ENCODE peak calls at places on chromosome 4, in eight cellular contexts. H is NCI-H510A treated with DMSO at 0.1 percent for 48 hours; U is endothelial cell; A is Caki2; P is HT1080; C is astrocyte; D is non-pigmented ciliary epithelial cell; X is activated CD4-positive, alpha-beta T cell treated with anti-CD3 and anti-CD28 coated beads for 24 hours. Y is an unnamed sample.

GRCh38 chr4:76311896-76312331 is 5.4 kb downstream of the STBD1 start:
- DNase-seq in H (no peak), U (no peak), A (no peak), P (no peak), C (no peak), D (no peak), X (no peak), Y (no peak)

GRCh38 chr4:143362392-143363046 is 25.8 kb downstream of the GAB1 start:
- DNase-seq in H (no peak), U (no peak), A (no peak), P (no peak), C (no peak), D (no peak), X (no peak), Y (no peak)

GRCh38 chr4:11130195-11130975 is 298.3 kb downstream of the HS3ST1 start:
- DNase-seq in H (no peak), U (no peak), A (no peak), P (peak), C (peak), D (peak), X (no peak), Y (no peak)

GRCh38 chr4:7773401-7774187 is 166.1 kb downstream of the AFAP1 start:
- DNase-seq in H (no peak), U (no peak), A (no peak), P (no peak), C (no peak), D (no peak), X (no peak), Y (no peak)

GRCh38 chr4:1015179-1015578 is 3.8 kb downstream of the FGFRL1 start:
- DNase-seq in H (no peak), U (no peak), A (no peak), P (no peak), C (no peak), D (no peak), X (no peak), Y (no peak)

GRCh38 chr4:110055014-110055768 is 142.5 kb downstream of the EGF start:
- DNase-seq in H (no peak), U (no peak), A (peak), P (peak), C (no peak), D (no peak), X (no peak), Y (no peak)

GRCh38 chr4:44118971-44119680 is 329.5 kb downstream of the KCTD8 start:
- DNase-seq in H (no peak), U (no peak), A (no peak), P (peak), C (peak), D (peak), X (no peak), Y (no peak)

GRCh38 chr4:3783691-3784306 is 17.6 kb downstream of the ADRA2C start:
- DNase-seq in H (no peak), U (peak), A (no peak), P (no peak), C (no peak), D (no peak), X (no peak), Y (no peak)

GRCh38 chr4:89838005-89838404 is 1.0 kb upstream of the SNCA start:
- DNase-seq in H (peak), U (peak), A (no peak), P (no peak), C (no peak), D (no peak), X (no peak), Y (no peak)

GRCh38 chr4:2940267-2941137 is 22.7 kb downstream of the NOP14 start:
- DNase-seq in H (no peak), U (no peak), A (no peak), P (no peak), C (no peak), D (no peak), X (no peak), Y (no peak)

GRCh38 chr4:153318696-153319320 is 25.7 kb upstream of the MND1 start:
- DNase-seq in H (peak), U (no peak), A (peak), P (peak), C (peak), D (no peak), X (no peak), Y (no peak)

GRCh38 chr4:184448828-184449227 is 25.5 kb downstream of the IRF2 start:
- DNase-seq in H (no peak), U (no peak), A (no peak), P (no peak), C (peak), D (peak), X (no peak), Y (no peak)

GRCh38 chr4:173917255-173917960 is 366.1 kb downstream of the FBXO8 start:
- DNase-seq in H (no peak), U (no peak), A (no peak), P (peak), C (peak), D (no peak), X (no peak), Y (no peak)

GRCh38 chr4:41622816-41623215 is 84.9 kb downstream of the LIMCH1 start:
- DNase-seq in H (no peak), U (no peak), A (no peak), P (no peak), C (no peak), D (no peak), X (no peak), Y (no peak)

GRCh38 chr4:123597586-123597985 is 201.0 kb downstream of the SPRY1 start:
- DNase-seq in H (no peak), U (no peak), A (no peak), P (peak), C (peak), D (no peak), X (no peak), Y (no peak)

GRCh38 chr4:92304073-92304472 is 307 bp downstream of the GRID2 start:
- DNase-seq in H (no peak), U (peak), A (peak), P (no peak), C (no peak), D (no peak), X (no peak), Y (no peak)

GRCh38 chr4:11483076-11483475 is 54.4 kb upstream of the HS3ST1 start:
- DNase-seq in H (no peak), U (no peak), A (no peak), P (peak), C (peak), D (no peak), X (no peak), Y (no peak)

GRCh38 chr4:145845118-145845517 is 93.5 kb downstream of the ZNF827 start:
- DNase-seq in H (no peak), U (no peak), A (no peak), P (no peak), C (no peak), D (no peak), X (no peak), Y (no peak)

GRCh38 chr4:108881190-108881589 is 118.3 kb upstream of the ETNPPL start:
- DNase-seq in H (no peak), U (no peak), A (no peak), P (peak), C (peak), D (peak), X (no peak), Y (no peak)

GRCh38 chr4:112213850-112214249 is 17.7 kb upstream of the AP1AR start:
- DNase-seq in H (no peak), U (no peak), A (no peak), P (peak), C (peak), D (peak), X (no peak), Y (no peak)

GRCh38 chr4:39032218-39033085 is at the start of gene TMEM156:
- DNase-seq in H (peak), U (no peak), A (peak), P (peak), C (no peak), D (no peak), X (no peak), Y (no peak)

GRCh38 chr4:153645183-153645582 is 38.9 kb upstream of the TLR2 start:
- DNase-seq in H (no peak), U (no peak), A (no peak), P (peak), C (no peak), D (no peak), X (no peak), Y (no peak)

GRCh38 chr4:42732776-42733175 is 75.9 kb upstream of the ATP8A1 start:
- DNase-seq in H (no peak), U (no peak), A (no peak), P (no peak), C (no peak), D (no peak), X (no peak), Y (no peak)

GRCh38 chr4:182063651-182064050 is 179.6 kb upstream of the TENM3 start:
- DNase-seq in H (no peak), U (no peak), A (no peak), P (no peak), C (no peak), D (no peak), X (no peak), Y (no peak)

GRCh38 chr4:36337665-36338064 is 56.2 kb downstream of the DTHD1 start:
- DNase-seq in H (no peak), U (no peak), A (no peak), P (no peak), C (no peak), D (no peak), X (no peak), Y (no peak)

GRCh38 chr4:83828601-83829000 is 292.7 kb downstream of the GPAT3 start:
- DNase-seq in H (no peak), U (no peak), A (no peak), P (no peak), C (no peak), D (no peak), X (no peak), Y (no peak)

GRCh38 chr4:47567511-47567910 is 82.4 kb downstream of the ATP10D start:
- DNase-seq in H (no peak), U (no peak), A (no peak), P (no peak), C (no peak), D (no peak), X (no peak), Y (no peak)

GRCh38 chr4:119739796-119740195 is 111.2 kb upstream of the PDE5A start:
- DNase-seq in H (no peak), U (no peak), A (no peak), P (no peak), C (no peak), D (no peak), X (no peak), Y (no peak)

GRCh38 chr4:67393699-67394281 is 151.5 kb downstream of the CENPC start:
- DNase-seq in H (peak), U (peak), A (no peak), P (no peak), C (peak), D (no peak), X (no peak), Y (no peak)

Y was measured in activated B cell treated with CpG ODN at 0.5 μM for 24 hours.